ENCODE peak calls at places on chromosomes 2 and 18, in seven cellular contexts. H is kidney, Z is AML-193, W is T-helper 2 cell, X is smooth muscle cell of the brain vasculature, O is heart right ventricle, F is omental fat pad. Q is an unnamed sample.

GRCh38 chr2:178819992-178820391 is 12.8 kb upstream of the TTN start:
- DNase-seq in O (no peak), F (no peak), X (no peak), H (no peak), Z (no peak), W (peak), Q (no peak)

GRCh38 chr2:200810967-200811335 is 759 bp upstream of the BZW1 start:
- DNase-seq in Z (no peak), O (no peak), W (no peak), H (no peak), X (no peak), F (no peak), Q (no peak)

GRCh38 chr18:79424880-79425572 is 29.3 kb downstream of the NFATC1 start:
- DNase-seq in F (no peak), X (no peak), Z (no peak), H (no peak), W (no peak), O (no peak), Q (no peak)

GRCh38 chr2:10126627-10127026 is 4.1 kb downstream of the RRM2 start:
- DNase-seq in F (no peak), O (no peak), X (no peak), H (no peak), Z (no peak), W (no peak), Q (no peak)

GRCh38 chr2:60296219-60296955 is 257.1 kb downstream of the BCL11A start:
- DNase-seq in W (no peak), H (no peak), X (no peak), O (no peak), F (no peak), Z (no peak), Q (no peak)

GRCh38 chr2:179898873-179899272 is 37.5 kb upstream of the ZNF385B start:
- DNase-seq in F (no peak), X (no peak), O (no peak), H (no peak), W (peak), Z (peak), Q (no peak)

GRCh38 chr18:79387615-79388014 is 8.1 kb upstream of the NFATC1 start:
- DNase-seq in H (no peak), O (no peak), X (no peak), W (no peak), F (no peak), Z (no peak), Q (no peak)

GRCh38 chr18:76544511-76545350 is 49.7 kb upstream of the ZNF516 start:
- DNase-seq in Z (no peak), W (no peak), X (no peak), H (no peak), F (no peak), O (no peak), Q (no peak)

GRCh38 chr2:108413731-108414130 is 35.3 kb upstream of the GCC2 start:
- DNase-seq in W (no peak), F (no peak), X (no peak), O (no peak), Z (no peak), H (no peak), Q (no peak)

GRCh38 chr18:896315-896714 is 8.4 kb upstream of the ADCYAP1 start:
- DNase-seq in H (no peak), Z (no peak), W (no peak), F (no peak), O (no peak), X (no peak), Q (no peak)

GRCh38 chr18:24659837-24660720 is 199.6 kb downstream of the HRH4 start:
- DNase-seq in F (no peak), W (peak), X (no peak), H (no peak), O (peak), Z (no peak), Q (peak)

GRCh38 chr2:41914936-41915335 is 132.9 kb upstream of the PKDCC start:
- DNase-seq in Z (no peak), F (no peak), H (no peak), W (no peak), O (no peak), X (no peak), Q (no peak)

GRCh38 chr2:43714164-43714563 is 37.9 kb upstream of the C1GALT1C1L start:
- DNase-seq in F (no peak), H (no peak), X (no peak), Z (no peak), W (no peak), O (no peak), Q (no peak)

GRCh38 chr2:23835988-23836387 is 90.9 kb downstream of the ATAD2B start:
- DNase-seq in O (no peak), F (no peak), W (no peak), H (no peak), X (no peak), Z (no peak), Q (no peak)

GRCh38 chr2:138716183-138716582 is 64.0 kb downstream of the NXPH2 start:
- DNase-seq in X (no peak), F (no peak), W (peak), Z (no peak), H (no peak), O (no peak), Q (no peak)

GRCh38 chr18:78136986-78137385 is 842.6 kb upstream of the SALL3 start:
- DNase-seq in W (no peak), Z (no peak), F (no peak), H (no peak), O (no peak), X (no peak), Q (no peak)

GRCh38 chr2:218691234-218691633 is 19.3 kb downstream of the STK36 start:
- DNase-seq in H (no peak), Z (no peak), W (no peak), F (no peak), O (no peak), X (no peak), Q (no peak)

Q was measured in left ventricle myocardium inferior.